ENCODE peak calls at places on chromosomes 1 and 21, in eight cellular contexts. One of them, this sample, is unnamed.

GRCh38 chr1:85569122-85569521 is 11.4 kb upstream of the CCN1 start:
- DNase-seq in endothelial cell: no peak
- DNase-seq in choroid plexus epithelial cell: peak; percentile 90
- DNase-seq in lung: no peak
- DNase-seq in thyroid gland: no peak
- DNase-seq in prostate gland: no peak
- DNase-seq in CD4-positive, alpha-beta T cell: no peak
- DNase-seq in fibroblast of the aortic adventitia: peak; percentile 89
- DNase-seq in this sample: no peak

GRCh38 chr1:208108646-208109330 is 135.4 kb downstream of the PLXNA2 start:
- DNase-seq in choroid plexus epithelial cell: no peak
- DNase-seq in thyroid gland: no peak
- DNase-seq in prostate gland: no peak
- DNase-seq in fibroblast of the aortic adventitia: no peak
- DNase-seq in lung: no peak
- DNase-seq in endothelial cell: no peak
- DNase-seq in CD4-positive, alpha-beta T cell: no peak
- DNase-seq in this sample: no peak

GRCh38 chr21:17848228-17848627 is 29.1 kb upstream of the C21orf91 start:
- DNase-seq in CD4-positive, alpha-beta T cell: no peak
- DNase-seq in fibroblast of the aortic adventitia: peak; percentile 92
- DNase-seq in lung: no peak
- DNase-seq in thyroid gland: peak; percentile 3
- DNase-seq in endothelial cell: no peak
- DNase-seq in choroid plexus epithelial cell: peak; percentile 99
- DNase-seq in prostate gland: no peak
- DNase-seq in this sample: peak; percentile 59

GRCh38 chr1:206744683-206745082 is 25.9 kb upstream of the IL19 start:
- DNase-seq in endothelial cell: no peak
- DNase-seq in lung: no peak
- DNase-seq in prostate gland: no peak
- DNase-seq in CD4-positive, alpha-beta T cell: no peak
- DNase-seq in choroid plexus epithelial cell: no peak
- DNase-seq in thyroid gland: no peak
- DNase-seq in fibroblast of the aortic adventitia: no peak
- DNase-seq in this sample: no peak

GRCh38 chr1:203048555-203049051 is 22.3 kb downstream of the PPFIA4 start:
- DNase-seq in lung: no peak
- DNase-seq in prostate gland: no peak
- DNase-seq in endothelial cell: peak; percentile 47
- DNase-seq in fibroblast of the aortic adventitia: no peak
- DNase-seq in CD4-positive, alpha-beta T cell: no peak
- DNase-seq in thyroid gland: peak; percentile 70
- DNase-seq in choroid plexus epithelial cell: no peak
- DNase-seq in this sample: no peak

GRCh38 chr1:65939187-65939586 is 146.5 kb downstream of the PDE4B start:
- DNase-seq in endothelial cell: no peak
- DNase-seq in fibroblast of the aortic adventitia: no peak
- DNase-seq in prostate gland: no peak
- DNase-seq in choroid plexus epithelial cell: no peak
- DNase-seq in lung: no peak
- DNase-seq in thyroid gland: no peak
- DNase-seq in CD4-positive, alpha-beta T cell: no peak
- DNase-seq in this sample: no peak

GRCh38 chr1:181083842-181084605 is 4.5 kb upstream of the IER5 start:
- DNase-seq in endothelial cell: no peak
- DNase-seq in choroid plexus epithelial cell: peak; percentile 83
- DNase-seq in fibroblast of the aortic adventitia: peak; percentile 75
- DNase-seq in thyroid gland: peak; percentile 49
- DNase-seq in lung: peak; percentile 60
- DNase-seq in prostate gland: no peak
- DNase-seq in CD4-positive, alpha-beta T cell: peak; percentile 50
- DNase-seq in this sample: peak; percentile 62

GRCh38 chr21:28154121-28154520 is 838.6 kb downstream of the LTN1 start:
- DNase-seq in thyroid gland: no peak
- DNase-seq in endothelial cell: no peak
- DNase-seq in CD4-positive, alpha-beta T cell: no peak
- DNase-seq in prostate gland: no peak
- DNase-seq in lung: no peak
- DNase-seq in fibroblast of the aortic adventitia: peak; percentile 25
- DNase-seq in choroid plexus epithelial cell: peak; percentile 8
- DNase-seq in this sample: no peak

GRCh38 chr1:25575191-25575590 is 31.8 kb downstream of the LDLRAP1 start:
- DNase-seq in lung: no peak
- DNase-seq in choroid plexus epithelial cell: no peak
- DNase-seq in prostate gland: no peak
- DNase-seq in CD4-positive, alpha-beta T cell: no peak
- DNase-seq in fibroblast of the aortic adventitia: no peak
- DNase-seq in endothelial cell: no peak
- DNase-seq in thyroid gland: no peak
- DNase-seq in this sample: no peak

GRCh38 chr1:244231572-244232315 is 180.7 kb downstream of the ZBTB18 start:
- DNase-seq in fibroblast of the aortic adventitia: peak; percentile 22
- DNase-seq in endothelial cell: no peak
- DNase-seq in choroid plexus epithelial cell: peak; percentile 57
- DNase-seq in CD4-positive, alpha-beta T cell: no peak
- DNase-seq in prostate gland: peak; percentile 25
- DNase-seq in lung: no peak
- DNase-seq in thyroid gland: peak; percentile 7
- DNase-seq in this sample: no peak

GRCh38 chr1:248714248-248714647 is 11.7 kb upstream of the OR14I1 start:
- DNase-seq in fibroblast of the aortic adventitia: no peak
- DNase-seq in choroid plexus epithelial cell: peak; percentile 13
- DNase-seq in endothelial cell: no peak
- DNase-seq in lung: no peak
- DNase-seq in prostate gland: no peak
- DNase-seq in CD4-positive, alpha-beta T cell: no peak
- DNase-seq in thyroid gland: no peak
- DNase-seq in this sample: no peak

GRCh38 chr1:200206340-200206739 is 178.8 kb downstream of the NR5A2 start:
- DNase-seq in endothelial cell: no peak
- DNase-seq in thyroid gland: no peak
- DNase-seq in prostate gland: no peak
- DNase-seq in CD4-positive, alpha-beta T cell: no peak
- DNase-seq in lung: no peak
- DNase-seq in fibroblast of the aortic adventitia: peak; percentile 61
- DNase-seq in choroid plexus epithelial cell: peak; percentile 57
- DNase-seq in this sample: no peak

GRCh38 chr1:8090241-8090702 is 64.2 kb upstream of the ERRFI1 start:
- DNase-seq in prostate gland: no peak
- DNase-seq in CD4-positive, alpha-beta T cell: no peak
- DNase-seq in fibroblast of the aortic adventitia: peak; percentile 98
- DNase-seq in endothelial cell: no peak
- DNase-seq in choroid plexus epithelial cell: peak; percentile 92
- DNase-seq in thyroid gland: no peak
- DNase-seq in lung: no peak
- DNase-seq in this sample: no peak

GRCh38 chr1:119367332-119368124 is 1.1 kb upstream of the HAO2 start:
- DNase-seq in fibroblast of the aortic adventitia: peak; percentile 70
- DNase-seq in thyroid gland: no peak
- DNase-seq in CD4-positive, alpha-beta T cell: no peak
- DNase-seq in choroid plexus epithelial cell: peak; percentile 75
- DNase-seq in endothelial cell: no peak
- DNase-seq in prostate gland: no peak
- DNase-seq in lung: no peak
- DNase-seq in this sample: peak; percentile 58

GRCh38 chr1:27719286-27720251 is 6.2 kb upstream of the FAM76A start:
- DNase-seq in lung: no peak
- DNase-seq in fibroblast of the aortic adventitia: peak; percentile 20
- DNase-seq in prostate gland: no peak
- DNase-seq in thyroid gland: no peak
- DNase-seq in endothelial cell: no peak
- DNase-seq in CD4-positive, alpha-beta T cell: no peak
- DNase-seq in choroid plexus epithelial cell: peak; percentile 47
- DNase-seq in this sample: no peak
- TF ChIP-seq CTCF in lung: no peak
- TF ChIP-seq CTCF in fibroblast of the aortic adventitia: peak; percentile 59
- TF ChIP-seq CTCF in prostate gland: no peak
- TF ChIP-seq CTCF in thyroid gland: no peak
- TF ChIP-seq CTCF in endothelial cell: no peak
- TF ChIP-seq CTCF in CD4-positive, alpha-beta T cell: peak; percentile 44
- TF ChIP-seq CTCF in choroid plexus epithelial cell: peak; percentile 59
- TF ChIP-seq CTCF in this sample: peak; percentile 36

GRCh38 chr1:224505454-224506093 is 71.0 kb upstream of the WDR26 start:
- DNase-seq in thyroid gland: no peak
- DNase-seq in endothelial cell: no peak
- DNase-seq in prostate gland: no peak
- DNase-seq in fibroblast of the aortic adventitia: no peak
- DNase-seq in CD4-positive, alpha-beta T cell: no peak
- DNase-seq in lung: no peak
- DNase-seq in choroid plexus epithelial cell: no peak
- DNase-seq in this sample: no peak

GRCh38 chr1:224501836-224502235 is 67.2 kb upstream of the WDR26 start:
- DNase-seq in prostate gland: no peak
- DNase-seq in endothelial cell: no peak
- DNase-seq in CD4-positive, alpha-beta T cell: no peak
- DNase-seq in lung: no peak
- DNase-seq in thyroid gland: no peak
- DNase-seq in fibroblast of the aortic adventitia: no peak
- DNase-seq in choroid plexus epithelial cell: no peak
- DNase-seq in this sample: no peak

GRCh38 chr1:224504642-224505041 is 70.0 kb upstream of the WDR26 start:
- DNase-seq in CD4-positive, alpha-beta T cell: no peak
- DNase-seq in endothelial cell: no peak
- DNase-seq in thyroid gland: no peak
- DNase-seq in lung: no peak
- DNase-seq in prostate gland: no peak
- DNase-seq in choroid plexus epithelial cell: no peak
- DNase-seq in fibroblast of the aortic adventitia: no peak
- DNase-seq in this sample: no peak

GRCh38 chr1:224502459-224503160 is 68.0 kb upstream of the WDR26 start:
- DNase-seq in prostate gland: peak; percentile 66
- DNase-seq in fibroblast of the aortic adventitia: no peak
- DNase-seq in lung: no peak
- DNase-seq in thyroid gland: peak; percentile 45
- DNase-seq in endothelial cell: peak; percentile 22
- DNase-seq in choroid plexus epithelial cell: peak; percentile 37
- DNase-seq in CD4-positive, alpha-beta T cell: no peak
- DNase-seq in this sample: no peak

DNA sequence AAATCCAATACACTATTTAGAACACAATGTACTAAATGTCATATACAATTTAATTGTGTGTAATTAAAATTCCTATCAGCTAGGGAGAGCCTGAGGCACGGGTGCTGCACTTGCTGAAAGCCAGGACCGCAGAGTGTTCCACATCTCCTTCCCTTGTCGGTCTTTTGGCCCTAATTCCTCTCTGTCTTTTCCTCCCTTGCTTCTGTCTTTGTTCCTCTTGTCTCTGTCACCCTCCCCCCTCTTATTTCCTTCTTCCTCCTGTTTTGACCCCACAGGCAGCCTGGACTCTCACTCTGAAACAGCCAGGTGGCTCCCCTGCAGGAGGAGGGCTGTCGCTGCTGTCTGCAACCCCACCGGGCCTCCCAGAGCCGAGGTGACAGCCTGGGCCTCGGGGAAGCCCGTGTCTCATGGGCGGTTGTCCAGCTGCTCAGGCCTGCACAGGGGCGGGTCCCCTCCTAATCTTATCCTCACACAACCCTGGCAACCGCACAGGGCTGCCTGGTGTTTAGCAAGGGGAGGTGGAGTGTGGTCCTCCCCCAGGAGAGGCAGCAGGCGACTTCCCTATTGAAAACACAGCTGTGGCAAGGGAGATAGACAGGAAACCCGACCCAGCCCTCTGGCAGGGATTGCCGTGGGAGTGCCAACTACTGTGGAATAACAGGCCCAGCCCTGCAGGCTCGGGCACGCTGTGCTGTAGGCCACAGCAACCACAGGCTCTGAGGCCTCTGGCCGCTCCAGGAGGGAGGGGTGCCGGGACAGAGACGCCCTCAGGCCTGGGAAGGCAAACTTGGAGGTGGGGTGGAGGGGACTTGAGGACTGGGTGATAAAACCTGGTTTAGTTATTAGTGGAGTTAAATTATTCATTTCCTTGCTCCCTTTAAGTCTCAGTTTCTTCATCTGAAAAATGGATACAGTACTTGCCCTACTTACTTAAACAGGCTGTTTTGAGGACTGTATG is 68.8 kb upstream of the WDR26 start:
- DNase-seq in lung: peak; percentile 89
- DNase-seq in fibroblast of the aortic adventitia: peak; percentile 93
- DNase-seq in CD4-positive, alpha-beta T cell: no peak
- DNase-seq in choroid plexus epithelial cell: peak; percentile 72
- DNase-seq in prostate gland: peak; percentile 96
- DNase-seq in thyroid gland: peak; percentile 69
- DNase-seq in endothelial cell: peak; percentile 79
- DNase-seq in this sample: peak; percentile 90
- TF ChIP-seq CTCF in lung: no peak
- TF ChIP-seq CTCF in fibroblast of the aortic adventitia: no peak
- TF ChIP-seq CTCF in CD4-positive, alpha-beta T cell: no peak
- TF ChIP-seq CTCF in choroid plexus epithelial cell: peak; percentile 19
- TF ChIP-seq CTCF in prostate gland: no peak
- TF ChIP-seq CTCF in thyroid gland: no peak
- TF ChIP-seq CTCF in endothelial cell: no peak
- TF ChIP-seq CTCF in this sample: peak; percentile 20

GRCh38 chr21:31888936-31889371 is 16.1 kb downstream of the HUNK start:
- DNase-seq in endothelial cell: peak; percentile 13
- DNase-seq in thyroid gland: peak; percentile 48
- DNase-seq in prostate gland: peak; percentile 24
- DNase-seq in choroid plexus epithelial cell: no peak
- DNase-seq in CD4-positive, alpha-beta T cell: no peak
- DNase-seq in lung: peak; percentile 49
- DNase-seq in fibroblast of the aortic adventitia: no peak
- DNase-seq in this sample: no peak
- TF ChIP-seq CTCF in endothelial cell: no peak
- TF ChIP-seq CTCF in thyroid gland: no peak
- TF ChIP-seq CTCF in prostate gland: no peak
- TF ChIP-seq CTCF in choroid plexus epithelial cell: no peak
- TF ChIP-seq CTCF in CD4-positive, alpha-beta T cell: no peak
- TF ChIP-seq CTCF in lung: no peak
- TF ChIP-seq CTCF in fibroblast of the aortic adventitia: no peak
- TF ChIP-seq CTCF in this sample: no peak

GRCh38 chr21:31560479-31560878 is 99.0 kb upstream of the SOD1 start:
- DNase-seq in thyroid gland: no peak
- DNase-seq in lung: no peak
- DNase-seq in endothelial cell: no peak
- DNase-seq in prostate gland: no peak
- DNase-seq in choroid plexus epithelial cell: no peak
- DNase-seq in fibroblast of the aortic adventitia: no peak
- DNase-seq in CD4-positive, alpha-beta T cell: no peak
- DNase-seq in this sample: no peak

GRCh38 chr21:31557421-31557955 is 102.0 kb upstream of the SOD1 start:
- DNase-seq in thyroid gland: no peak
- DNase-seq in choroid plexus epithelial cell: no peak
- DNase-seq in lung: no peak
- DNase-seq in endothelial cell: peak; percentile 43
- DNase-seq in prostate gland: no peak
- DNase-seq in fibroblast of the aortic adventitia: no peak
- DNase-seq in CD4-positive, alpha-beta T cell: no peak
- DNase-seq in this sample: no peak

GRCh38 chr21:31559368-31560119 is 99.9 kb upstream of the SOD1 start:
- DNase-seq in choroid plexus epithelial cell: peak; percentile 98
- DNase-seq in prostate gland: peak; percentile 92
- DNase-seq in thyroid gland: peak; percentile 73
- DNase-seq in CD4-positive, alpha-beta T cell: peak; percentile 93
- DNase-seq in fibroblast of the aortic adventitia: peak; percentile 87
- DNase-seq in lung: peak; percentile 84
- DNase-seq in endothelial cell: peak; percentile 98
- DNase-seq in this sample: peak; percentile 73

GRCh38 chr21:31557956-31558838 is 101.3 kb upstream of the SOD1 start:
- DNase-seq in CD4-positive, alpha-beta T cell: peak; percentile 32
- DNase-seq in lung: no peak
- DNase-seq in endothelial cell: peak; percentile 65
- DNase-seq in choroid plexus epithelial cell: peak; percentile 40
- DNase-seq in prostate gland: peak; percentile 9
- DNase-seq in thyroid gland: peak; percentile 5
- DNase-seq in fibroblast of the aortic adventitia: no peak
- DNase-seq in this sample: no peak

GRCh38 chr21:31558839-31559367 is 100.6 kb upstream of the SOD1 start:
- DNase-seq in endothelial cell: peak; percentile 96
- DNase-seq in CD4-positive, alpha-beta T cell: peak; percentile 87
- DNase-seq in prostate gland: peak; percentile 88
- DNase-seq in lung: peak; percentile 82
- DNase-seq in thyroid gland: peak; percentile 71
- DNase-seq in fibroblast of the aortic adventitia: peak; percentile 80
- DNase-seq in choroid plexus epithelial cell: peak; percentile 98
- DNase-seq in this sample: peak; percentile 81
- TF ChIP-seq CTCF in endothelial cell: peak; percentile 49
- TF ChIP-seq CTCF in CD4-positive, alpha-beta T cell: no peak
- TF ChIP-seq CTCF in prostate gland: no peak
- TF ChIP-seq CTCF in lung: peak; percentile 2
- TF ChIP-seq CTCF in thyroid gland: no peak
- TF ChIP-seq CTCF in fibroblast of the aortic adventitia: no peak
- TF ChIP-seq CTCF in choroid plexus epithelial cell: peak; percentile 22
- TF ChIP-seq CTCF in this sample: no peak

This sample was measured in GM13977.